ENCODE peak calls at places on chromosome 21, in six cellular contexts. One of them, this sample, is unnamed. For H3K4me1, the result is how much of the 10 kb centered on the place peaks cover.

GRCh38 chr21:32278068-32278467 is 781 bp downstream of the MIS18A start:
- DNase-seq in heart left ventricle: no peak
- DNase-seq in stomach: no peak
- DNase-seq in A549: no peak
- DNase-seq in HepG2: no peak
- DNase-seq in adrenal gland: no peak
- DNase-seq in this sample: no peak

GRCh38 chr21:34726627-34727337 is 58.0 kb downstream of the CLIC6 start:
- DNase-seq in heart left ventricle: no peak
- DNase-seq in stomach: no peak
- DNase-seq in A549: no peak
- DNase-seq in HepG2: no peak
- DNase-seq in adrenal gland: no peak
- DNase-seq in this sample: no peak

GRCh38 chr21:37671381-37671780 is 244.9 kb downstream of the KCNJ6 start:
- DNase-seq in heart left ventricle: no peak
- DNase-seq in stomach: no peak
- DNase-seq in A549: no peak
- DNase-seq in HepG2: no peak
- DNase-seq in adrenal gland: no peak
- DNase-seq in this sample: no peak

GRCh38 chr21:34808569-34809204 is 139.9 kb downstream of the CLIC6 start:
- DNase-seq in heart left ventricle: no peak
- DNase-seq in stomach: no peak
- DNase-seq in A549: peak
- DNase-seq in HepG2: no peak
- DNase-seq in adrenal gland: peak
- DNase-seq in this sample: no peak

GRCh38 chr21:26138615-26139257 is 31.8 kb downstream of the APP start:
- DNase-seq in heart left ventricle: no peak
- DNase-seq in stomach: no peak
- DNase-seq in A549: peak
- DNase-seq in HepG2: no peak
- DNase-seq in adrenal gland: no peak
- DNase-seq in this sample: no peak

GRCh38 chr21:31099122-31099521 is 60.8 kb upstream of the KRTAP19-8 start:
- DNase-seq in heart left ventricle: no peak
- DNase-seq in stomach: no peak
- DNase-seq in A549: no peak
- DNase-seq in HepG2: no peak
- DNase-seq in adrenal gland: no peak
- DNase-seq in this sample: no peak

GRCh38 chr21:25836396-25836795 is 101.6 kb downstream of the GABPA start:
- DNase-seq in heart left ventricle: no peak
- DNase-seq in stomach: no peak
- DNase-seq in A549: no peak
- DNase-seq in HepG2: no peak
- DNase-seq in adrenal gland: no peak
- DNase-seq in this sample: no peak

GRCh38 chr21:37208056-37208705 is 59.0 kb downstream of the VPS26C start:
- DNase-seq in heart left ventricle: peak
- DNase-seq in stomach: peak
- DNase-seq in A549: no peak
- DNase-seq in HepG2: peak
- DNase-seq in adrenal gland: peak
- DNase-seq in this sample: no peak

GRCh38 chr21:41815652-41816582 is 49.1 kb upstream of the RIPK4 start:
- DNase-seq in heart left ventricle: peak
- DNase-seq in stomach: no peak
- DNase-seq in A549: no peak
- DNase-seq in HepG2: no peak
- DNase-seq in adrenal gland: peak
- DNase-seq in this sample: no peak

GRCh38 chr21:42041711-42042110 is 29.4 kb upstream of the UMODL1 start:
- DNase-seq in heart left ventricle: no peak
- DNase-seq in stomach: no peak
- DNase-seq in A549: no peak
- DNase-seq in HepG2: no peak
- DNase-seq in adrenal gland: no peak
- DNase-seq in this sample: no peak

GRCh38 chr21:33273044-33273443 is 6.9 kb downstream of the IL10RB start:
- DNase-seq in heart left ventricle: no peak
- DNase-seq in stomach: no peak
- DNase-seq in A549: no peak
- DNase-seq in HepG2: no peak
- DNase-seq in adrenal gland: no peak
- DNase-seq in this sample: no peak

DNA sequence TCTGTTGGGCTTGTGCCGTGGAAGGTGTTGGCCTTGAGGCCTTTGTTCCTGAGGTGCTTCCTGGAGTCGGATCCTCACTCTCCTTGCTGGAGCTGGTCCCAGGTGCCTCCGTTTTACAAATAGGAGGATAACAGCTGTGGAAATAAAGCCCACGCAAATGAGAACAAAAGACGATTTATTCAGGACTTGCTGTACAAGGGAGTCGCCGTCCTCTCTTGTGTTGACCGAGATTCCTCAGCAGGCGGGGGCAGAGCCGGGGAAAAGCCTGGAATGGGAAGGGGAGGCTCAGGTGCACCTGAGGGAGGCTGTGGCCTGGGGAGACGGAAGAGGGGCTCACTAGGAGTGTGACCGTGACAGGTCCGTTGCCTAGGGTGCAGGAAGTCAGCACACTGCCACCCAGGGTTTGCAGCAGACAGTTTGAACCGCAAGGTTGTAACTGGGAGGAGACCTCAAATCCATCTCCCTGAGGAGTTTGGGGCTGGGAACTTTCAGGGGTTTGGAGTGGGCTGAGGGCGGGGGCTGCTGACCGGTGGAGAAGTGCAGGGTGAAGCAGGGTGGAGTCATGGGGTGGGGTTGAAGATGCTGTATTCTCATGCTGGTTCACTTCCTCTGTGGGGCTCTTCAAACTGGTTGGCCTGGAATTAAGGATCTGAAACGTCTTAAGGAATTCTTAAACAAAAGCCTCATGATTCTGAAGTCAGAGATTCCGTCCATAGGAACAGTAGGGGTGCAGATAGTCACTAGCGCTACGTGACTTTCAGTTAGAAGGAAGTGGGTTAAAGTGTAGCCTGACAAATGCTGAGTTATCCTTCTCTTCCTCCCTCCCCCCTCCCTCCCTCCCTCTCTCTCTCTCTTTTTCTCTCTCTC is 2.6 kb upstream of the CSTB start:
- DNase-seq in heart left ventricle: peak
- DNase-seq in stomach: no peak
- DNase-seq in A549: no peak
- DNase-seq in HepG2: no peak
- DNase-seq in adrenal gland: no peak
- DNase-seq in this sample: no peak
- TF ChIP-seq POLR2A in heart left ventricle: no peak
- TF ChIP-seq POLR2A in stomach: no peak
- TF ChIP-seq POLR2A in A549: no peak
- TF ChIP-seq POLR2A in HepG2: no peak
- TF ChIP-seq POLR2A in adrenal gland: no peak
- TF ChIP-seq POLR2A in this sample: no peak

GRCh38 chr21:29075706-29076447 is 2.4 kb upstream of the CCT8 start:
- DNase-seq in heart left ventricle: no peak
- DNase-seq in stomach: no peak
- DNase-seq in A549: no peak
- DNase-seq in HepG2: no peak
- DNase-seq in adrenal gland: no peak
- DNase-seq in this sample: no peak
- H3K4me3 ChIP-seq in heart left ventricle: no peak
- H3K4me3 ChIP-seq in stomach: no peak
- H3K4me3 ChIP-seq in A549: no peak
- H3K4me3 ChIP-seq in HepG2: no peak
- H3K4me3 ChIP-seq in adrenal gland: no peak
- H3K4me3 ChIP-seq in this sample: no peak

GRCh38 chr21:44304041-44304738 is 4.3 kb downstream of the PFKL start:
- DNase-seq in heart left ventricle: no peak
- DNase-seq in stomach: no peak
- DNase-seq in A549: no peak
- DNase-seq in HepG2: no peak
- DNase-seq in adrenal gland: no peak
- DNase-seq in this sample: no peak

GRCh38 chr21:44305691-44306090 is 5.8 kb downstream of the PFKL start:
- DNase-seq in heart left ventricle: no peak
- DNase-seq in stomach: no peak
- DNase-seq in A549: no peak
- DNase-seq in HepG2: no peak
- DNase-seq in adrenal gland: peak
- DNase-seq in this sample: no peak

GRCh38 chr21:44306926-44307687 is 7.3 kb downstream of the PFKL start:
- DNase-seq in heart left ventricle: no peak
- DNase-seq in stomach: no peak
- DNase-seq in A549: no peak
- DNase-seq in HepG2: no peak
- DNase-seq in adrenal gland: no peak
- DNase-seq in this sample: no peak

GRCh38 chr21:44303490-44303981 is 3.7 kb downstream of the PFKL start:
- DNase-seq in heart left ventricle: no peak
- DNase-seq in stomach: peak
- DNase-seq in A549: no peak
- DNase-seq in HepG2: peak
- DNase-seq in adrenal gland: no peak
- DNase-seq in this sample: no peak

DNA sequence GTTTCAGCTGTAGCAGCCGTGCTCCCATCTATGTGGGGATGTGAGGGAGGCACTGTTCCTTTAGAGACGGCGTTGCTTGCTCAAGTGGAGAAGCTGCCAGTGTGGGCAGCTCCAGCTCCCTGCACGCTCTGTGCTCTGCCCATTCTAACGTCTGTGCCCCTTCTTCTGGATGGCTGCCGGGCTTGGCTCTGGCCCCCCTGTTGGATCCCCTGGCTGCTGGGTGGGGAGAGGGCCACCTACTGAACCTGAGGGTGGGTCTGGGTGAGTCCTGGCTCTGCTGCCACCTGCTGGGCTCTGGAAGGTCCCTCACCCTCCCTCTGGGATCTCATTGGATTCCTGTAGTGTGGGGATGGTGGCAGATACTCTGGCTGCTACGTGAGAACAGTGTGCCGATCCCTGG is 5.0 kb downstream of the PFKL start:
- DNase-seq in heart left ventricle: no peak
- DNase-seq in stomach: peak
- DNase-seq in A549: peak
- DNase-seq in HepG2: peak
- DNase-seq in adrenal gland: peak
- DNase-seq in this sample: no peak
- H3K4me1 ChIP-seq in heart left ventricle: under half
- H3K4me1 ChIP-seq in stomach: under half
- H3K4me1 ChIP-seq in A549: under half
- H3K4me1 ChIP-seq in HepG2: under half
- H3K4me1 ChIP-seq in adrenal gland: under half
- H3K4me1 ChIP-seq in this sample: under half

DNA sequence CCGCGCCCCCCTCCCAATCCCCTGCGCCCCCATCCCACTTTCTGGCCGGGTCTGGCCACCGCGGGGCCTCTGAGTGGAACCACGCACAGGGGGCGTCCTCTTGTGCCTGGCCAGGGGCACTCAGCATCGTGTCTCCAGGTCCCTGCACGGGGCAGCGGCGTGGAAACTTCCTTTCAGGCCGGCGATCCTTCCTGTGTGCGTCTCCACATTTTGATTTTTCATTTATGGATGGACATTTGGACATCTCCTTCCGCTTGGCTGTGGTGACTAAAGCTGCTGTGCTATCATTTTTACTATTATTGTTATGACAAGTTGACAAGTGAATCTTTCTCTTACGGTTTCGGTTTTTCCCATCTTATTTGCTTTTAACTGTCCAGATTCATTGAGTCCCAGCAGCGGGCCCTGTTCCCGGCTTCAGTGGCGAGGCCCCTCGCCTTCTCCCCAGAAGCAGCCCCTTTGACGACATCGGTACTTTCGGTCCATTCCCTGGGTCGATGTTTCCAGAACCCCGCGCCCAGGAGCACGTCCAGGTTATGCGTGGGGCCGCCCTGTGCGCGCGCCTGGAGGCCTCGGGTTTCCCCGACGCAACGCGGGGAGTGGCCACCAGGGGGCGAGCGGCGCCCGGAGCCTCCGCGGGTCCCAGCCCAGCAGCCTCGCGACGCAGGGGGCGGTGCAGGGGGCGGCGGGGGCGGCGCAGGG is 12.4 kb upstream of the SLC19A1 start:
- DNase-seq in heart left ventricle: peak
- DNase-seq in stomach: peak
- DNase-seq in A549: peak
- DNase-seq in HepG2: peak
- DNase-seq in adrenal gland: peak
- DNase-seq in this sample: no peak
- TF ChIP-seq POLR2A in heart left ventricle: no peak
- TF ChIP-seq POLR2A in stomach: no peak
- TF ChIP-seq POLR2A in A549: peak
- TF ChIP-seq POLR2A in HepG2: no peak
- TF ChIP-seq POLR2A in adrenal gland: peak
- TF ChIP-seq POLR2A in this sample: no peak

GRCh38 chr21:44650265-44650972 is 4.0 kb downstream of the KRTAP12-4 start:
- DNase-seq in heart left ventricle: no peak
- DNase-seq in stomach: no peak
- DNase-seq in A549: no peak
- DNase-seq in HepG2: no peak
- DNase-seq in adrenal gland: no peak
- DNase-seq in this sample: no peak
- H3K4me3 ChIP-seq in heart left ventricle: no peak
- H3K4me3 ChIP-seq in stomach: no peak
- H3K4me3 ChIP-seq in A549: no peak
- H3K4me3 ChIP-seq in HepG2: no peak
- H3K4me3 ChIP-seq in adrenal gland: no peak
- H3K4me3 ChIP-seq in this sample: no peak

GRCh38 chr21:44991538-44992483 is 52.0 kb downstream of the SLX9 start:
- DNase-seq in heart left ventricle: peak
- DNase-seq in stomach: no peak
- DNase-seq in A549: no peak
- DNase-seq in HepG2: no peak
- DNase-seq in adrenal gland: no peak
- DNase-seq in this sample: no peak

GRCh38 chr21:44990921-44991320 is 51.1 kb downstream of the SLX9 start:
- DNase-seq in heart left ventricle: peak
- DNase-seq in stomach: no peak
- DNase-seq in A549: no peak
- DNase-seq in HepG2: no peak
- DNase-seq in adrenal gland: no peak
- DNase-seq in this sample: no peak

GRCh38 chr21:44989538-44989888 is 49.7 kb downstream of the SLX9 start:
- DNase-seq in heart left ventricle: peak
- DNase-seq in stomach: no peak
- DNase-seq in A549: no peak
- DNase-seq in HepG2: peak
- DNase-seq in adrenal gland: peak
- DNase-seq in this sample: no peak

GRCh38 chr21:44988607-44989537 is 49.0 kb downstream of the SLX9 start:
- DNase-seq in heart left ventricle: peak
- DNase-seq in stomach: no peak
- DNase-seq in A549: no peak
- DNase-seq in HepG2: no peak
- DNase-seq in adrenal gland: no peak
- DNase-seq in this sample: no peak

GRCh38 chr21:44989943-44990780 is 50.3 kb downstream of the SLX9 start:
- DNase-seq in heart left ventricle: peak
- DNase-seq in stomach: no peak
- DNase-seq in A549: no peak
- DNase-seq in HepG2: no peak
- DNase-seq in adrenal gland: peak
- DNase-seq in this sample: no peak
- H3K4me1 ChIP-seq in heart left ventricle: under half
- H3K4me1 ChIP-seq in stomach: under half
- H3K4me1 ChIP-seq in A549: under half
- H3K4me1 ChIP-seq in HepG2: half or more
- H3K4me1 ChIP-seq in adrenal gland: under half
- H3K4me1 ChIP-seq in this sample: under half

This sample was measured in esophagus squamous epithelium.